ENCODE peak calls at places on chromosomes 1 and 21, in ten cellular contexts. One of them, this sample, is unnamed.

GRCh38 chr1:1232801-1233566 is 947 bp downstream of the B3GALT6 start:
- DNase-seq in HS-27A: no peak
- DNase-seq in tibial artery: no peak
- DNase-seq in amniotic stem cell: no peak
- DNase-seq in activated CD4-positive, alpha-beta T cell treated with anti-CD3 and anti-CD28 coated beads, Interleukin-2, amount 10 ng/mL, durations not matched to agents 7 days and 5 days: no peak
- DNase-seq in endothelial cell: no peak
- DNase-seq in KBM-7: no peak
- DNase-seq in NCI-H1092: no peak
- DNase-seq in fibroblast of lung: no peak
- DNase-seq in NCI-H510A: no peak
- DNase-seq in this sample: no peak

GRCh38 chr1:174217787-174218574 is 58.7 kb downstream of the RABGAP1L start:
- DNase-seq in endothelial cell: no peak
- DNase-seq in NCI-H1092: no peak
- DNase-seq in fibroblast of lung: peak; percentile 64
- DNase-seq in NCI-H510A: no peak
- DNase-seq in tibial artery: no peak
- DNase-seq in activated CD4-positive, alpha-beta T cell treated with anti-CD3 and anti-CD28 coated beads, Interleukin-2, amount 10 ng/mL, durations not matched to agents 7 days and 5 days: no peak
- DNase-seq in HS-27A: peak; percentile 3
- DNase-seq in KBM-7: peak; percentile 54
- DNase-seq in amniotic stem cell: no peak
- DNase-seq in this sample: no peak

GRCh38 chr1:87149166-87150065 is 179.3 kb upstream of the LMO4 start:
- DNase-seq in NCI-H1092: no peak
- DNase-seq in activated CD4-positive, alpha-beta T cell treated with anti-CD3 and anti-CD28 coated beads, Interleukin-2, amount 10 ng/mL, durations not matched to agents 7 days and 5 days: no peak
- DNase-seq in NCI-H510A: no peak
- DNase-seq in amniotic stem cell: no peak
- DNase-seq in HS-27A: no peak
- DNase-seq in fibroblast of lung: peak; percentile 51
- DNase-seq in tibial artery: no peak
- DNase-seq in endothelial cell: no peak
- DNase-seq in KBM-7: no peak
- DNase-seq in this sample: no peak

GRCh38 chr1:156042828-156043227 is 10.8 kb downstream of the UBQLN4 start:
- DNase-seq in tibial artery: no peak
- DNase-seq in KBM-7: no peak
- DNase-seq in endothelial cell: no peak
- DNase-seq in activated CD4-positive, alpha-beta T cell treated with anti-CD3 and anti-CD28 coated beads, Interleukin-2, amount 10 ng/mL, durations not matched to agents 7 days and 5 days: no peak
- DNase-seq in HS-27A: no peak
- DNase-seq in fibroblast of lung: no peak
- DNase-seq in NCI-H1092: no peak
- DNase-seq in NCI-H510A: no peak
- DNase-seq in amniotic stem cell: no peak
- DNase-seq in this sample: no peak

GRCh38 chr1:172533511-172534116 is 664 bp downstream of the SUCO start:
- DNase-seq in NCI-H1092: peak; percentile 38
- DNase-seq in fibroblast of lung: peak; percentile 30
- DNase-seq in tibial artery: peak; percentile 48
- DNase-seq in endothelial cell: peak; percentile 18
- DNase-seq in amniotic stem cell: peak; percentile 33
- DNase-seq in NCI-H510A: peak; percentile 4
- DNase-seq in KBM-7: peak; percentile 53
- DNase-seq in activated CD4-positive, alpha-beta T cell treated with anti-CD3 and anti-CD28 coated beads, Interleukin-2, amount 10 ng/mL, durations not matched to agents 7 days and 5 days: peak; percentile 57
- DNase-seq in HS-27A: peak; percentile 12
- DNase-seq in this sample: no peak

GRCh38 chr1:67601955-67602354 is 83.0 kb upstream of the GADD45A start:
- DNase-seq in KBM-7: peak; percentile 34
- DNase-seq in tibial artery: no peak
- DNase-seq in activated CD4-positive, alpha-beta T cell treated with anti-CD3 and anti-CD28 coated beads, Interleukin-2, amount 10 ng/mL, durations not matched to agents 7 days and 5 days: no peak
- DNase-seq in endothelial cell: no peak
- DNase-seq in amniotic stem cell: no peak
- DNase-seq in fibroblast of lung: no peak
- DNase-seq in NCI-H510A: no peak
- DNase-seq in HS-27A: no peak
- DNase-seq in NCI-H1092: no peak
- DNase-seq in this sample: no peak

GRCh38 chr1:151134396-151134795 is 12.0 kb downstream of the SEMA6C start:
- DNase-seq in HS-27A: no peak
- DNase-seq in tibial artery: no peak
- DNase-seq in activated CD4-positive, alpha-beta T cell treated with anti-CD3 and anti-CD28 coated beads, Interleukin-2, amount 10 ng/mL, durations not matched to agents 7 days and 5 days: no peak
- DNase-seq in NCI-H1092: no peak
- DNase-seq in endothelial cell: no peak
- DNase-seq in KBM-7: no peak
- DNase-seq in fibroblast of lung: no peak
- DNase-seq in amniotic stem cell: no peak
- DNase-seq in NCI-H510A: no peak
- DNase-seq in this sample: no peak

GRCh38 chr21:17925900-17926299 is 106.7 kb upstream of the C21orf91 start:
- DNase-seq in amniotic stem cell: no peak
- DNase-seq in NCI-H510A: no peak
- DNase-seq in HS-27A: no peak
- DNase-seq in fibroblast of lung: peak; percentile 48
- DNase-seq in endothelial cell: peak; percentile 19
- DNase-seq in tibial artery: no peak
- DNase-seq in activated CD4-positive, alpha-beta T cell treated with anti-CD3 and anti-CD28 coated beads, Interleukin-2, amount 10 ng/mL, durations not matched to agents 7 days and 5 days: no peak
- DNase-seq in KBM-7: peak; percentile 18
- DNase-seq in NCI-H1092: peak; percentile 17
- DNase-seq in this sample: peak; percentile 20

GRCh38 chr1:64505232-64505943 is 35.5 kb downstream of the CACHD1 start:
- DNase-seq in tibial artery: no peak
- DNase-seq in NCI-H1092: no peak
- DNase-seq in fibroblast of lung: no peak
- DNase-seq in HS-27A: no peak
- DNase-seq in KBM-7: no peak
- DNase-seq in endothelial cell: peak; percentile 39
- DNase-seq in NCI-H510A: peak; percentile 38
- DNase-seq in activated CD4-positive, alpha-beta T cell treated with anti-CD3 and anti-CD28 coated beads, Interleukin-2, amount 10 ng/mL, durations not matched to agents 7 days and 5 days: peak; percentile 58
- DNase-seq in amniotic stem cell: no peak
- DNase-seq in this sample: no peak

GRCh38 chr1:232547938-232548484 is 81.9 kb downstream of the SIPA1L2 start:
- DNase-seq in NCI-H510A: no peak
- DNase-seq in fibroblast of lung: no peak
- DNase-seq in KBM-7: no peak
- DNase-seq in endothelial cell: no peak
- DNase-seq in activated CD4-positive, alpha-beta T cell treated with anti-CD3 and anti-CD28 coated beads, Interleukin-2, amount 10 ng/mL, durations not matched to agents 7 days and 5 days: no peak
- DNase-seq in tibial artery: no peak
- DNase-seq in amniotic stem cell: no peak
- DNase-seq in HS-27A: no peak
- DNase-seq in NCI-H1092: no peak
- DNase-seq in this sample: no peak

This sample was measured in smooth muscle cell of the brain vasculature.